ENCODE peak calls at places on chromosomes 16 and 17, in five cellular contexts. A, X, E, U and W are unnamed samples. For H3K4me1, the result is how much of the 10 kb centered on the place peaks cover.

GRCh38 chr17:30534938-30535921 is 58.0 kb downstream of the GOSR1 start:
- DNase-seq in A (no peak), X (no peak), E (no peak), U (no peak), W (no peak)

GRCh38 chr17:83151442-83152220 is 72.2 kb downstream of the METRNL start:
- DNase-seq in A (no peak), X (no peak), E (peak), U (no peak), W (no peak)

GRCh38 chr17:61286449-61286848 is 113.2 kb upstream of the TBX2 start:
- DNase-seq in A (no peak), X (no peak), E (no peak), U (no peak), W (no peak)

GRCh38 chr16:26530584-26531289 is 536.0 kb upstream of the C16orf82 start:
- DNase-seq in A (no peak), X (no peak), E (no peak), U (no peak), W (no peak)

GRCh38 chr17:13888043-13888442 is 181.3 kb upstream of the COX10 start:
- DNase-seq in A (no peak), X (peak), E (no peak), U (no peak), W (peak)

GRCh38 chr16:77496934-77497333 is 62.1 kb upstream of the ADAMTS18 start:
- DNase-seq in A (no peak), X (no peak), E (no peak), U (no peak), W (no peak)

GRCh38 chr17:384622-385194 is 32.1 kb upstream of the RPH3AL start:
- DNase-seq in A (no peak), X (no peak), E (no peak), U (no peak), W (peak)

GRCh38 chr16:54503436-54503835 is 216.8 kb upstream of the IRX3 start:
- DNase-seq in A (no peak), X (no peak), E (no peak), U (no peak), W (no peak)

GRCh38 chr17:50350733-50351132 is 4.8 kb downstream of the XYLT2 start:
- DNase-seq in A (no peak), X (no peak), E (no peak), U (no peak), W (no peak)

GRCh38 chr16:27175888-27176287 is 27.4 kb upstream of the KDM8 start:
- DNase-seq in A (no peak), X (no peak), E (no peak), U (no peak), W (no peak)

GRCh38 chr17:29341726-29342125 is 47.8 kb upstream of the NUFIP2 start:
- DNase-seq in A (no peak), X (no peak), E (no peak), U (no peak), W (no peak)

GRCh38 chr17:59756236-59756818 is 48.9 kb downstream of the VMP1 start:
- DNase-seq in A (no peak), X (no peak), E (no peak), U (no peak), W (no peak)

GRCh38 chr17:77599699-77600098 is 358.8 kb upstream of the TNRC6C start:
- DNase-seq in A (no peak), X (no peak), E (no peak), U (no peak), W (no peak)

GRCh38 chr17:37478187-37478586 is 11.5 kb upstream of the DUSP14 start:
- DNase-seq in A (no peak), X (peak), E (no peak), U (no peak), W (peak)

GRCh38 chr16:7268182-7268581 is 64.5 kb upstream of the RBFOX1 start:
- DNase-seq in A (peak), X (peak), E (no peak), U (no peak), W (no peak)

GRCh38 chr16:80994451-80994850 is 12.2 kb downstream of the CMC2 start:
- DNase-seq in A (no peak), X (no peak), E (no peak), U (no peak), W (no peak)

GRCh38 chr17:74113326-74113725 is 90.2 kb upstream of the RPL38 start:
- DNase-seq in A (no peak), X (no peak), E (no peak), U (no peak), W (no peak)

GRCh38 chr16:89444151-89444723 is 46.1 kb downstream of the ANKRD11 start:
- DNase-seq in A (no peak), X (no peak), E (no peak), U (no peak), W (no peak)

GRCh38 chr16:20344630-20345029 is 7.9 kb downstream of the UMOD start:
- DNase-seq in A (no peak), X (no peak), E (no peak), U (no peak), W (no peak)

GRCh38 chr16:85479972-85480726 is 133.0 kb upstream of the GSE1 start:
- DNase-seq in A (peak), X (no peak), E (no peak), U (no peak), W (no peak)

GRCh38 chr17:77332034-77332971 is 191.5 kb downstream of the SEC14L1 start:
- DNase-seq in A (no peak), X (peak), E (no peak), U (no peak), W (peak)

GRCh38 chr17:77235370-77236080 is 94.8 kb downstream of the SEC14L1 start:
- DNase-seq in A (peak), X (peak), E (no peak), U (no peak), W (peak)

GRCh38 chr17:81540676-81541027 is 11.5 kb downstream of the FAAP100 start:
- DNase-seq in A (no peak), X (no peak), E (no peak), U (no peak), W (no peak)

DNA sequence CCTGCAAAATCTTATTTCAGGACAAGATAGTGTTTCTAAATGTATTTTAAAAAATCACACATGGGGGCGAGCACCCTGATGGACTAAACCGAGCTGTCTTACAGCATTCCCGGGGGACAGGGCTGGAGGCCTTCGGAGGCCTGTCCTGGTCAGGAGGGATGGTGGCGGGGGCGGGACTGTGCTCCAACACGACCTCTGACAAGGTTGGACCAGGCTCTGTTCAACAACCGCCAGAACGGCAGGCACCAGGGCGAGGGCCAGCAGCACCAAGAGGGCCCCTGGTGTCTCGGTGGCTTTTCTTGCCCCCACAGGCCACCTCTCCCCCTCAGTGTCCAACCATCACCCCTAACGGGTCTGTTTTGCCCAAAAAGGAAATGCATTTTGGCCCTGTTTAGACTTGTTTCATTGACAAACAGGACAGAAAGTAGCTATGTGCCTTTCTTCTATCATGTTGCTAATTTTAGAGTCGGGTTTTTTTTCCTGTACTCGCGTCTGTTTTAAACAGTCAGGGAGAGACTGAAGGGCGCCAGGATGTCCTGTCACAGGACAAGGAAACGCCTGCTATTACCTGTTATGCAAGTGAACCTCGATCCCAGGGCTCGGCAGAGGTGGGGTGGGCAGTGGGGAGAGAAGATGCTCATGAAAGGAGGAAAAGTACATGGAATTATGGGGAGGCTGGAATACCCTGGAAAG is 11.7 kb downstream of the TMEM204 start:
- DNase-seq in A (no peak), X (no peak), E (no peak), U (peak), W (peak)
- H3K27ac ChIP-seq in A (peak), X (peak), E (peak), U (peak), W (peak)

GRCh38 chr16:68264128-68265077 is at the start of gene SLC7A6:
- DNase-seq in A (peak), X (peak), E (peak), U (peak), W (peak)
- TF ChIP-seq POLR2A in A (peak), X (peak), E (no peak), U (peak), W (peak)

DNA sequence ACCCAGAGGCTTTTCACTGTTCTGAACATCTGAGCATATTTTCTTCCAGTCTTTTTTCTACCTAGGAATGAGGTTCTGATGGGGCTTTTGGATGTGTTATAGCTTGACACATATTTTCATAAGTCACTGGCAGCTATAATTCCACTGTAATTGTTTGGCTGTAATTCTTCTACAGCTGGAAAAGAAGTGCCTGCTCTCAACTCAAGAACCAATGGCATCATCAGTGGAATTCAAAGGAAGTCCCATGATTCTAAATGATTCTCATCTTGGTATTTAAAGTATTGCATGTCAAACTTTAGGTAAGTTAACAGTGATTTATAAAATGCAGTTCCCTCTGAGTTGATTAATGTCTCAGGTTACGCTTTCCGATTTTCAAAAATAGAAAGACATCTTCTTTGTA is 16.8 kb downstream of the WIPI1 start:
- DNase-seq in A (no peak), X (no peak), E (no peak), U (no peak), W (no peak)
- H3K4me1 ChIP-seq in A (under half), X (under half), E (under half), U (under half), W (half or more)

DNA sequence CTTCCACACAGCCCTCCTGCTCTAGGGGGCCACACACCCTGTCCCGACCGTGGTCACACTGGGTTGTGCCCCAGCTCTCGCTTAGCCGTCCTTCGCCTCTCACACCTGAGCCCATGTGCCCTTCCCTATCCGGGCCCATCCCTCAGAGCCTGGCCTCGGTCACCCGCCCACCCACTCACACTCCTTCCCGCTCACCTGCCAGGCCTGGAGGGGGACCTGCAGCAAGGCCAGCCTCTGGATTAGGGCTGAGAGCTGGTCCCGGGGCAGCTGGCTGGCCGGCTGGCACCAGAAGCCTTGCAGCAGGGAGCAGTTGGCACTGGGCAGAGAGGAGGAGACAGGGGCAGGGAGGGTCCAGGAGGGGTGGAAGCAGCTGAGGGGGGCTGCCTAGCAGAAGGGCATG is 9.7 kb downstream of the RPUSD1 start:
- DNase-seq in A (no peak), X (no peak), E (no peak), U (no peak), W (no peak)
- H3K27ac ChIP-seq in A (no peak), X (no peak), E (no peak), U (no peak), W (no peak)

GRCh38 chr16:87720411-87720810 is 45.4 kb downstream of the KLHDC4 start:
- DNase-seq in A (no peak), X (no peak), E (no peak), U (no peak), W (no peak)
- TF ChIP-seq POLR2A in A (no peak), X (no peak), E (no peak), U (no peak), W (no peak)

GRCh38 chr16:57036315-57036714 is 47.0 kb downstream of the NLRC5 start:
- DNase-seq in A (no peak), X (no peak), E (no peak), U (no peak), W (no peak)
- H3K4me1 ChIP-seq in A (under half), X (under half), E (under half), U (under half), W (under half)

GRCh38 chr16:65842067-65842466 is 524.4 kb upstream of the CDH5 start:
- DNase-seq in A (no peak), X (no peak), E (no peak), U (no peak), W (no peak)
- H3K27ac ChIP-seq in A (no peak), X (no peak), E (no peak), U (no peak), W (no peak)